ENCODE peak calls at places on chromosomes 7 and 10, in four cellular contexts. X, R, T and V are unnamed samples.

GRCh38 chr10:109245821-109246220 is 677.5 kb downstream of the XPNPEP1 start:
- DNase-seq in X (no peak), R (no peak), T (no peak), V (no peak)

GRCh38 chr10:127991543-127992255 is 84.8 kb downstream of the PTPRE start:
- DNase-seq in X (no peak), R (no peak), T (no peak), V (no peak)

GRCh38 chr10:15374156-15374555 is 3.1 kb upstream of the FAM171A1 start:
- DNase-seq in X (no peak), R (no peak), T (no peak), V (no peak)

GRCh38 chr7:25148772-25149575 is 23.9 kb upstream of the CYCS start:
- DNase-seq in X (no peak), R (no peak), T (peak), V (no peak)

GRCh38 chr7:136869991-136870798 is 1.7 kb downstream of the CHRM2 start:
- DNase-seq in X (peak), R (no peak), T (no peak), V (no peak)

GRCh38 chr10:122462533-122463465 is 1.4 kb downstream of the HTRA1 start:
- DNase-seq in X (no peak), R (no peak), T (peak), V (peak)

GRCh38 chr10:108393111-108393510 is 1228.6 kb upstream of the SORCS1 start:
- DNase-seq in X (no peak), R (no peak), T (peak), V (no peak)

GRCh38 chr10:24238527-24239247 is 29.7 kb downstream of the KIAA1217 start:
- DNase-seq in X (no peak), R (no peak), T (peak), V (no peak)

GRCh38 chr10:116629340-116629739 is 8.6 kb downstream of the PNLIPRP2 start:
- DNase-seq in X (no peak), R (no peak), T (no peak), V (no peak)

GRCh38 chr7:18685961-18686360 is 190.4 kb downstream of the HDAC9 start:
- DNase-seq in X (no peak), R (no peak), T (peak), V (no peak)

GRCh38 chr7:40644454-40645188 is 509.8 kb downstream of the SUGCT start:
- DNase-seq in X (no peak), R (no peak), T (no peak), V (no peak)

GRCh38 chr10:78004215-78005026 is 24.9 kb downstream of the POLR3A start:
- DNase-seq in X (no peak), R (no peak), T (no peak), V (no peak)

GRCh38 chr7:155831807-155832524 is 19.7 kb upstream of the SHH start:
- DNase-seq in X (no peak), R (no peak), T (no peak), V (no peak)

GRCh38 chr7:25478925-25479324 is 250.6 kb upstream of the NPVF start:
- DNase-seq in X (no peak), R (no peak), T (no peak), V (no peak)

GRCh38 chr10:42431095-42431494 is 207.3 kb downstream of the ZNF33B start:
- DNase-seq in X (no peak), R (no peak), T (no peak), V (no peak)

GRCh38 chr10:69449841-69450240 is 1.4 kb upstream of the TSPAN15 start:
- DNase-seq in X (peak), R (peak), T (peak), V (peak)

GRCh38 chr7:75914169-75914654 is 743 bp upstream of the POR start:
- DNase-seq in X (no peak), R (no peak), T (no peak), V (no peak)

GRCh38 chr10:70676511-70676910 is 4.2 kb downstream of the ADAMTS14 start:
- DNase-seq in X (no peak), R (no peak), T (no peak), V (no peak)

GRCh38 chr10:100535715-100536353 is at the start of gene HIF1AN:
- DNase-seq in X (peak), R (peak), T (peak), V (peak)

GRCh38 chr10:47311193-47311899 is 10.9 kb upstream of the GDF2 start:
- DNase-seq in X (peak), R (no peak), T (peak), V (no peak)

GRCh38 chr7:148255333-148255732 is 335.2 kb upstream of the C7orf33 start:
- DNase-seq in X (no peak), R (no peak), T (peak), V (no peak)

GRCh38 chr7:128323489-128324362 is 20.0 kb downstream of the RBM28 start:
- DNase-seq in X (no peak), R (no peak), T (no peak), V (no peak)

GRCh38 chr10:60627778-60628773 is 150.2 kb upstream of the CDK1 start:
- DNase-seq in X (no peak), R (no peak), T (no peak), V (no peak)

GRCh38 chr10:133230387-133231195 is 574 bp downstream of the UTF1 start:
- DNase-seq in X (no peak), R (no peak), T (no peak), V (no peak)

GRCh38 chr10:128173383-128173782 is 47.2 kb upstream of the MKI67 start:
- DNase-seq in X (no peak), R (no peak), T (peak), V (no peak)

GRCh38 chr7:5831196-5831595 is 49.4 kb upstream of the OCM start:
- DNase-seq in X (no peak), R (no peak), T (no peak), V (peak)

GRCh38 chr7:102185796-102186195 is 100.9 kb upstream of the SH2B2 start:
- DNase-seq in X (no peak), R (no peak), T (no peak), V (no peak)

GRCh38 chr10:28580825-28581224 is 47.9 kb downstream of the WAC start:
- DNase-seq in X (no peak), R (no peak), T (peak), V (no peak)

DNA sequence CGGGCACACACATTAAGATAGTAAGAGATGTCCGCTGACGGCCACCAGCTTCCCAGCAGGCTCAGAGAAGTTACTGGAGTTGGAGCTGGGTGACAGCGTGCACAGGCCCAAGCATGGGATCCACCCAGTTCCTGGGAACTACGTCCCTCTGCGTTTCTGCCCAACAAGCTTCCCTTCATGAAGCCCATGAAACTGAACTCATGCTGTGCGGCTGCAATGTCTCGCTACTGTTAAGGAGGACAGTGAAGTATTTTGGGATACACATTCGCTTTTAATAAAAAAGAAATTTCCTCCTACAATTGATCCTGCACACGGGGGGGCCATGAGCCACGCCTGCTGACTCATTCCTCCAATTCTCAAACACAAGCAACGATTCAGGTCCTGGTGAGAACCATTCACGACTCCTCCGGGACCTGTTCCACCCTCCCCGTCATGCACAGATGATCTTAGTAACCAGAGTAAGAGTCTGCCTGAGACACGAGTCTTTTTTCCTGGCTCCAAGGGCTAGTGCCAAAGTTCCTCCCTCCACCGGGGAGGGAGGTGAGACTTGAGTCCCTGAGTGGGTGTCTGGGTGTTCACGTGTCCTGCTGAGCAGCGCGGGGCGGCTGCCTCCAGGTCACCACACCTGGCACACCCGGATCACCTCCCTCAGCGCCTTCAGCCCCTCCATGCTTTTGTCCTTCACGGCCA is 2.6 kb downstream of the PSMG3 start:
- DNase-seq in X (peak), R (peak), T (peak), V (no peak)
- H3K4me3 ChIP-seq in X (no peak), R (no peak), T (peak), V (no peak)

GRCh38 chr7:92259062-92259461 is 13.3 kb downstream of the ANKIB1 start:
- DNase-seq in X (no peak), R (no peak), T (no peak), V (no peak)

GRCh38 chr7:92255308-92255707 is 9.5 kb downstream of the ANKIB1 start:
- DNase-seq in X (no peak), R (no peak), T (peak), V (no peak)

GRCh38 chr7:92259610-92260247 is 14.0 kb downstream of the ANKIB1 start:
- DNase-seq in X (no peak), R (no peak), T (no peak), V (no peak)

GRCh38 chr7:92260248-92260781 is 14.5 kb downstream of the ANKIB1 start:
- DNase-seq in X (no peak), R (no peak), T (peak), V (no peak)
- H3K4me3 ChIP-seq in X (no peak), R (no peak), T (peak), V (no peak)

DNA sequence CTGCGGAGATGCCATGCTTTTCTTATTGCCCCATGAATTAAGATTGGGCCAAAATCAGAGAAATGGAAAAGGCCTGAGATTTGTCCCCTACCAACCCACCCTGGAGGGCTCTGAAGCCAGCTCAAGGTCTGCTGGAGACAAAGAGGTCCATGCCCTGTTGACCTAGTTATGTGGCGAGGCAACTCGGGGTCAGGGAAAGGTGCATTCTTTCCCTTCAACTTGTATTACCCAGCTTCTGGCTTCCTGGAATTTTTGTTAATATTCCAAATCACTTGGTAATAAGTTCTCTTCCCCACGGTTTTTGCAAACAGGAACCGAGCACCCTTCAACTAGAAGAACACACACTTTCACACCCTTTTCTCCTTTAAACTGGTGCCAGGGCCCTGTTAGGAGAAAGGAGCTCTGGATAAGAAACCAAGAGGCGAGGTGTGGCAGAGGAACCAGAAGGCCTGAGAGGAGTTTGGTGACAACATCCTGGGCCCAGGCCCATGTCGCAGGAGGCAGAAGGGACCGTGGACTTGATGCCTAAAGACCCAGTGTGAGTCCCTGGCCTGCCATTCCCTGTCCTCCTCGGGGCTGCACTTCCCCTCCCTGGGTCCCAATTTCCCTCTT is 12.5 kb upstream of the SFRP5 start:
- DNase-seq in X (no peak), R (no peak), T (no peak), V (no peak)
- H3K4me3 ChIP-seq in X (no peak), R (no peak), T (no peak), V (no peak)

DNA sequence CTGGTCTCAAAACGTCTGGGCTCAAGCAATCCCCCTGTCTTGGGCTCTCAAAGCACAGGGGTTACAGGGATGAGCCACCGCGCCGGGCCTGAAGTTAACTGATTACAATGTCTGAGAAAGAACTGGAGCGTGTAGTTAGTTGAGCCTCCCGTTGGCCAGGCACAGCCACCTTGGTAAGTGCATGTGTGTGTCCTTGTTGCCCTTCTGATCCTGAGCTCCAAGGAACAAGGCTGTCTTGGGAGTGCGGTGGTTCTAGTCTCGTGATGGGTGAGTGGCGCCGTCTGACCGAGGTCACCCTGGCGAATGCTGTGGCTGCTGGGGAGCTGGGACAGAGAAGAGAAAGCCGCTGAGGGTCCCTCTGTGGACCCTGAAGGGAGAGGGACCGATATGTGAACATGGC is 50.5 kb downstream of the PITRM1 start:
- DNase-seq in X (no peak), R (no peak), T (no peak), V (no peak)
- H3K4me3 ChIP-seq in X (no peak), R (no peak), T (no peak), V (no peak)

GRCh38 chr7:150927157-150927953 is 50.8 kb downstream of the KCNH2 start:
- DNase-seq in X (no peak), R (no peak), T (no peak), V (no peak)
- H3K4me3 ChIP-seq in X (no peak), R (no peak), T (no peak), V (no peak)

GRCh38 chr7:21965318-21965717 is 19.6 kb upstream of the CDCA7L start:
- DNase-seq in X (no peak), R (no peak), T (no peak), V (no peak)
- H3K4me3 ChIP-seq in X (no peak), R (no peak), T (no peak), V (no peak)

GRCh38 chr7:116598278-116598677 is 73.4 kb downstream of the CAV1 start:
- DNase-seq in X (no peak), R (no peak), T (peak), V (no peak)
- H3K4me3 ChIP-seq in X (no peak), R (no peak), T (no peak), V (no peak)

DNA sequence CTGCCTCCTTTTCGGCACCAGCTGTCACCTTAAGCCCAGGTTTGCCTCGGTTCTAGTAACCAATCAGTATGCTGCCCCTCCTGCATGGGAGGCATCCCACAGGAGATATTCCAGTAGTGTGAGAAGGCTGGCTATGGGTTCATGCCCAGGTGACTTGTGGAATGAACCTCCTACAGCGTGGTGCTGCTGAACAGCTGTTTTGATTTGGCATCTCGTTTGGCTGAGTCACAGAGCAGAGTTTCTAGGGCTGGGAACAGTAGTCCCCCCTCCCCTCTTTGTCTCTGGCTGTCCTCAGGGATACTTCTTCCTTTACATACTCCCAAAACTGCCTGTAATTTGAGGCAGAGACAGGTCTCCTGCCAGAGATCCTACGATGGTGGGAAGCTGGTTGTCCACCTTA is 16.1 kb downstream of the R3HCC1L start:
- DNase-seq in X (no peak), R (no peak), T (no peak), V (no peak)
- H3K4me3 ChIP-seq in X (no peak), R (no peak), T (no peak), V (no peak)

DNA sequence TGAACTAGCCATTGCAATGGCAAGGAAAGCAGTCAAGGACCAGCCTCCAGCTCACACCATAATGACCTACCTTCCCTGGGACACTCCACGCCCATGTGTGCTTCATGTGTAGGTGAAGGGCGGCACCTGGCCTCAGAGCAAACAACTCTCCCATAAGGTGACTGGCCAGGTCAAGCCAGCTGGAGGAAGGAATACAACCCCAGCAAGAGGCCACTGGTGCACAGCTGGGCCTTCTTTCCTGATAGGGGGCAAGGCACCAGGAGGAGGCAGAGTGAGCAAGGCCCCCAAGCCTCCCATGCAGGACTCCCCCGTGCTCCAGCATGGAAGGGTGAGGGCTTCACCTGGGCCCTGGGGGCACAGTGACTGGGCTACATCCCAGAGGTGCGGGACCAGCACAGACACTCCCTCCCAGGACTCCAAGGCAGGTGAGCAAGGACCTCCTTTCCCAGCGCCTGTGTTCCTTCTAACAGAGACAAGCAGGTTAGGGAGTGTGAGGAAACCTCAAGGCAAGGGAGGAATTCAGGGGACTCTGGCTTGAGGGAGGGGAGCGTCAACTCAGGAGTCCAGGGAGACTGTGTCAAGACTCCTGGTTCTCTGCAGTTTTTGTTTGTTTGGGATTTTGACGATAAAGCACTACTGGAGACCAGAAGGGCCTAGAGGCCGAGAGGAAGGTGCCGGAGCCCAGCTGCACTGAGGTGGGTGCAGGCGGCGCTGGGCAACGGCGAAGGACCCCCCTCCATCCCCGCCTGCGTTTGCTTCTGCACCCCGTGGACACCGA is 1.7 kb downstream of the PTPRN2 start:
- DNase-seq in X (peak), R (no peak), T (no peak), V (no peak)
- H3K4me3 ChIP-seq in X (no peak), R (no peak), T (no peak), V (peak)

GRCh38 chr7:27200761-27201230 is 905 bp upstream of the HOXA13 start:
- DNase-seq in X (peak), R (no peak), T (peak), V (no peak)
- H3K4me3 ChIP-seq in X (peak), R (no peak), T (peak), V (peak)